ENCODE peak calls at places on chromosomes 7 and 10, in six cellular contexts. One of them, this sample, is unnamed.

GRCh38 chr7:134548877-134549276 is at the start of gene AKR1B15:
- DNase-seq in SK-N-SH: no peak
- DNase-seq in tibial nerve: no peak
- DNase-seq in CD4-positive, alpha-beta memory T cell: no peak
- DNase-seq in Peyer's patch: no peak
- DNase-seq in neural progenitor cell: no peak
- DNase-seq in this sample: no peak

GRCh38 chr10:35559416-35559815 is 45.7 kb upstream of the GJD4 start:
- DNase-seq in SK-N-SH: no peak
- DNase-seq in tibial nerve: no peak
- DNase-seq in CD4-positive, alpha-beta memory T cell: no peak
- DNase-seq in Peyer's patch: no peak
- DNase-seq in neural progenitor cell: no peak
- DNase-seq in this sample: no peak

GRCh38 chr7:42549866-42550485 is 313.0 kb upstream of the GLI3 start:
- DNase-seq in SK-N-SH: no peak
- DNase-seq in tibial nerve: no peak
- DNase-seq in CD4-positive, alpha-beta memory T cell: no peak
- DNase-seq in Peyer's patch: no peak
- DNase-seq in neural progenitor cell: no peak
- DNase-seq in this sample: no peak

GRCh38 chr10:128817636-128818035 is 649.4 kb upstream of the MGMT start:
- DNase-seq in SK-N-SH: no peak
- DNase-seq in tibial nerve: no peak
- DNase-seq in CD4-positive, alpha-beta memory T cell: no peak
- DNase-seq in Peyer's patch: no peak
- DNase-seq in neural progenitor cell: no peak
- DNase-seq in this sample: no peak

GRCh38 chr7:50655490-50655889 is 90.3 kb upstream of the DDC start:
- DNase-seq in SK-N-SH: no peak
- DNase-seq in tibial nerve: no peak
- DNase-seq in CD4-positive, alpha-beta memory T cell: no peak
- DNase-seq in Peyer's patch: no peak
- DNase-seq in neural progenitor cell: no peak
- DNase-seq in this sample: no peak

GRCh38 chr7:12067156-12067831 is 143.8 kb upstream of the TMEM106B start:
- DNase-seq in SK-N-SH: peak; percentile 60
- DNase-seq in tibial nerve: no peak
- DNase-seq in CD4-positive, alpha-beta memory T cell: peak; percentile 66
- DNase-seq in Peyer's patch: no peak
- DNase-seq in neural progenitor cell: peak; percentile 77
- DNase-seq in this sample: peak; percentile 50

GRCh38 chr10:60934215-60935175 is 9.5 kb downstream of the RHOBTB1 start:
- DNase-seq in SK-N-SH: no peak
- DNase-seq in tibial nerve: no peak
- DNase-seq in CD4-positive, alpha-beta memory T cell: no peak
- DNase-seq in Peyer's patch: no peak
- DNase-seq in neural progenitor cell: no peak
- DNase-seq in this sample: no peak

GRCh38 chr10:15730341-15730740 is 10.6 kb upstream of the ITGA8 start:
- DNase-seq in SK-N-SH: no peak
- DNase-seq in tibial nerve: no peak
- DNase-seq in CD4-positive, alpha-beta memory T cell: no peak
- DNase-seq in Peyer's patch: no peak
- DNase-seq in neural progenitor cell: no peak
- DNase-seq in this sample: no peak

GRCh38 chr7:72476608-72477305 is 64.6 kb upstream of the CALN1 start:
- DNase-seq in SK-N-SH: no peak
- DNase-seq in tibial nerve: no peak
- DNase-seq in CD4-positive, alpha-beta memory T cell: no peak
- DNase-seq in Peyer's patch: no peak
- DNase-seq in neural progenitor cell: no peak
- DNase-seq in this sample: no peak

GRCh38 chr10:102396251-102396650 is 746 bp downstream of the NFKB2 start:
- DNase-seq in SK-N-SH: no peak
- DNase-seq in tibial nerve: no peak
- DNase-seq in CD4-positive, alpha-beta memory T cell: no peak
- DNase-seq in Peyer's patch: no peak
- DNase-seq in neural progenitor cell: no peak
- DNase-seq in this sample: no peak
- H3K4me1 ChIP-seq in SK-N-SH: peaks cover 23% of the 10 kb centered on the region
- H3K4me1 ChIP-seq in tibial nerve: peaks cover 39% of the 10 kb centered on the region
- H3K4me1 ChIP-seq in CD4-positive, alpha-beta memory T cell: peaks cover 53% of the 10 kb centered on the region
- H3K4me1 ChIP-seq in Peyer's patch: peaks cover 34% of the 10 kb centered on the region
- H3K4me1 ChIP-seq in neural progenitor cell: peaks cover 8% of the 10 kb centered on the region
- H3K4me1 ChIP-seq in this sample: peaks cover 38% of the 10 kb centered on the region

DNA sequence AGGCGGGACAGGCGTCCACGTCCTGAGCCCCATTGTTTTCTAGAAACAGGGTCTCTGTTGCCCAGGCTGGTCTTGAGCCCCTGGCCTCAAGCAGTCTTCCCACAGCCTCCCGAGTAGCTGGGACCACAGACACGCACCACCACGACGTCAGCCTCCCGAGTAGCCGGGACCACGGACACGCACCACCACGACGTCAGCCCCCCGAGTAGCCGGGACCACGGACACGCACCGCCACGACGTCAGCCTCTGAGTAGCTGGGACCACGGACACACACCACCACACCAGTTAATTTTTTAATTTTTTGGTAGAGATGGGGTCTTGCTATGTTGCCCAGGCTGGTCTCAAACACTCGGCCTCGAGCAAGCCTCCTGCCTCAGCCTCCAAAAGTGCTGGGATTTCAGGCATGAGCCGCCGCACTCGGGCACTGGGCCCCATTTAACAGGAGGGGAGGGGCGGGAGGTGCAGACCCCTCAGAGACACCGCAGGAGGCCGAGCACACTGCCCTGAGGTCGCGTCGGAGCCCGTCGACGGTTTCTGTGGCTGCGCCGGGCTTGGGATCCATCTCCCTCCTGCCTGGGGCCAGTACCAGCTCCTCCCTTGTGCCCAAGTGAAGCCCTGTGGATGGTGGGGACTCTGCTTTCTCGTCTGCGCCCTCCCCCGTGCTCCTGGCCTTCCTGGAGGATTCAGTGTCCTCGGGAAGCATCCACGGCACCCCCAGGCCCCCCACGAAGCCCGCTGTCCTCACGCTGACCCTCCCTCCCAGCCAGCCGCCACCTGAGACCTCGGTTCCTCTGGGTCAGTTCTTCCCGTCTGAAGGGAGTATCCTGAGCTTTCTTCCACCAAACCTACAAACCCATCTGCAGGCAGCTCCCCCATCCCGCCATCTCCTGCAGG is 13.0 kb downstream of the FAM20C start:
- DNase-seq in SK-N-SH: no peak
- DNase-seq in tibial nerve: no peak
- DNase-seq in CD4-positive, alpha-beta memory T cell: no peak
- DNase-seq in Peyer's patch: no peak
- DNase-seq in neural progenitor cell: no peak
- DNase-seq in this sample: no peak
- H3K36me3 ChIP-seq in SK-N-SH: no peaks in the 10 kb centered on the region
- H3K36me3 ChIP-seq in tibial nerve: peaks cover 95% of the 10 kb centered on the region
- H3K36me3 ChIP-seq in CD4-positive, alpha-beta memory T cell: no peaks in the 10 kb centered on the region
- H3K36me3 ChIP-seq in Peyer's patch: no peaks in the 10 kb centered on the region
- H3K36me3 ChIP-seq in neural progenitor cell: no peaks in the 10 kb centered on the region
- H3K36me3 ChIP-seq in this sample: no peaks in the 10 kb centered on the region

GRCh38 chr10:34526758-34527730 is 288.1 kb downstream of the PARD3 start:
- DNase-seq in SK-N-SH: no peak
- DNase-seq in tibial nerve: no peak
- DNase-seq in CD4-positive, alpha-beta memory T cell: no peak
- DNase-seq in Peyer's patch: no peak
- DNase-seq in neural progenitor cell: peak; percentile 88
- DNase-seq in this sample: no peak
- H3K4me1 ChIP-seq in SK-N-SH: peaks cover 6% of the 10 kb centered on the region
- H3K4me1 ChIP-seq in tibial nerve: no peaks in the 10 kb centered on the region
- H3K4me1 ChIP-seq in CD4-positive, alpha-beta memory T cell: no peaks in the 10 kb centered on the region
- H3K4me1 ChIP-seq in Peyer's patch: no peaks in the 10 kb centered on the region
- H3K4me1 ChIP-seq in neural progenitor cell: peaks cover 37% of the 10 kb centered on the region
- H3K4me1 ChIP-seq in this sample: no peaks in the 10 kb centered on the region

DNA sequence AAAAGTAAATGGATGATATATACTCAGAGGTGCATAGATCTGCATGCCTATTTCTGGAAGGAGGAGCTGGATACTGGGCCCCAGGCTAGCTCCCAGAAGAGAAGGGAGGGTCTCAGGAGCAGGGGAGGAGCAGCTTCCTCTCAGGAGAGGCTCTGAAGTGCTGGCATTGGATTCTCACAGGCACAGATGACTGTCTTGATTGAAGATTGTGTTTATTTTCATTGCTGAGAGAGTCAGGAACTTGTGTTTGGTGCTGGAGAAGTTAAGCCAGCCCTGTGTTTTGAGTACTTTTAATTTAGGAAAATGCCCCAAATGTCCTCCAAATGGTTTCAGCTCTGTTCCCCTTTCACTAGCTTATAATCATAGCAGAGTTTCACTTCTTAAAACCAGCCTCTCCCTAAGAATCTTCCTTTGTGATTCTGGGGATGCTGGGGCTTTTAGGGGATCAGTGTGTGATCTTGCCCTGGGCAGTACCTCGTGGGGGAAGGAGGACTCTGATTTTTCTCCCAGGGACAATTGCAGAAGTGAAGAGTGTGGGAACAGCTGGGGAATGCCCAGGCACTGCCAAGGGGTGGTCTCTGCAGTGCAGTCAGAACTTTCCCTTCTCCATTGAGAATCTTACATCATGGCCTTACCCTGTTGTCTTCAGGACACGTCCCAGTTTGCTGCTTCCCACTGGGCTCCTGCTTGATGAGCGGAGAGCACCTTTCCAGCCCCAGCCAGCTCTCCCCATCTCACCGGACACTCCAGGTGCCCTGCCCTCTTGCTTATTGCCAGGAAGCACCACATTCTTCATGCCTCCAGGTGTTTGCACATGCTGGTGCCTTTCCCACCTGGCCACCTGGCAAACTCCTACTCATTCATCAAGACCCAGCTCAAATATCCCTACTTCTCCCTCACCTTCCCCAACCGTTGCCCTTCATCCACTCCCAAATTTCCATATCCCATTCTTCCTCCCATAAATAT is 102.8 kb downstream of the ARHGAP22 start:
- DNase-seq in SK-N-SH: no peak
- DNase-seq in tibial nerve: no peak
- DNase-seq in CD4-positive, alpha-beta memory T cell: no peak
- DNase-seq in Peyer's patch: no peak
- DNase-seq in neural progenitor cell: no peak
- DNase-seq in this sample: no peak
- H3K36me3 ChIP-seq in SK-N-SH: no peaks in the 10 kb centered on the region
- H3K36me3 ChIP-seq in tibial nerve: no peaks in the 10 kb centered on the region
- H3K36me3 ChIP-seq in CD4-positive, alpha-beta memory T cell: no peaks in the 10 kb centered on the region
- H3K36me3 ChIP-seq in Peyer's patch: no peaks in the 10 kb centered on the region
- H3K36me3 ChIP-seq in neural progenitor cell: no peaks in the 10 kb centered on the region
- H3K36me3 ChIP-seq in this sample: no peaks in the 10 kb centered on the region

GRCh38 chr10:114648368-114648767 is 9.7 kb downstream of the ABLIM1 start:
- DNase-seq in SK-N-SH: no peak
- DNase-seq in tibial nerve: no peak
- DNase-seq in CD4-positive, alpha-beta memory T cell: no peak
- DNase-seq in Peyer's patch: no peak
- DNase-seq in neural progenitor cell: no peak
- DNase-seq in this sample: no peak

GRCh38 chr10:114649217-114649906 is 8.7 kb downstream of the ABLIM1 start:
- DNase-seq in SK-N-SH: no peak
- DNase-seq in tibial nerve: no peak
- DNase-seq in CD4-positive, alpha-beta memory T cell: no peak
- DNase-seq in Peyer's patch: no peak
- DNase-seq in neural progenitor cell: no peak
- DNase-seq in this sample: no peak

GRCh38 chr10:114645729-114646128 is 12.3 kb downstream of the ABLIM1 start:
- DNase-seq in SK-N-SH: no peak
- DNase-seq in tibial nerve: no peak
- DNase-seq in CD4-positive, alpha-beta memory T cell: no peak
- DNase-seq in Peyer's patch: no peak
- DNase-seq in neural progenitor cell: no peak
- DNase-seq in this sample: no peak

GRCh38 chr10:114647545-114648138 is 10.4 kb downstream of the ABLIM1 start:
- DNase-seq in SK-N-SH: no peak
- DNase-seq in tibial nerve: no peak
- DNase-seq in CD4-positive, alpha-beta memory T cell: no peak
- DNase-seq in Peyer's patch: no peak
- DNase-seq in neural progenitor cell: no peak
- DNase-seq in this sample: no peak

GRCh38 chr10:114646426-114646825 is 11.6 kb downstream of the ABLIM1 start:
- DNase-seq in SK-N-SH: no peak
- DNase-seq in tibial nerve: no peak
- DNase-seq in CD4-positive, alpha-beta memory T cell: no peak
- DNase-seq in Peyer's patch: no peak
- DNase-seq in neural progenitor cell: no peak
- DNase-seq in this sample: no peak
- H3K4me1 ChIP-seq in SK-N-SH: no peaks in the 10 kb centered on the region
- H3K4me1 ChIP-seq in tibial nerve: no peaks in the 10 kb centered on the region
- H3K4me1 ChIP-seq in CD4-positive, alpha-beta memory T cell: no peaks in the 10 kb centered on the region
- H3K4me1 ChIP-seq in Peyer's patch: no peaks in the 10 kb centered on the region
- H3K4me1 ChIP-seq in neural progenitor cell: no peaks in the 10 kb centered on the region
- H3K4me1 ChIP-seq in this sample: no peaks in the 10 kb centered on the region

GRCh38 chr7:46940178-46940577 is 641.7 kb downstream of the TNS3 start:
- DNase-seq in SK-N-SH: no peak
- DNase-seq in tibial nerve: no peak
- DNase-seq in CD4-positive, alpha-beta memory T cell: no peak
- DNase-seq in Peyer's patch: no peak
- DNase-seq in neural progenitor cell: no peak
- DNase-seq in this sample: no peak
- H3K36me3 ChIP-seq in SK-N-SH: no peaks in the 10 kb centered on the region
- H3K36me3 ChIP-seq in tibial nerve: no peaks in the 10 kb centered on the region
- H3K36me3 ChIP-seq in CD4-positive, alpha-beta memory T cell: no peaks in the 10 kb centered on the region
- H3K36me3 ChIP-seq in Peyer's patch: no peaks in the 10 kb centered on the region
- H3K36me3 ChIP-seq in neural progenitor cell: no peaks in the 10 kb centered on the region
- H3K36me3 ChIP-seq in this sample: no peaks in the 10 kb centered on the region

DNA sequence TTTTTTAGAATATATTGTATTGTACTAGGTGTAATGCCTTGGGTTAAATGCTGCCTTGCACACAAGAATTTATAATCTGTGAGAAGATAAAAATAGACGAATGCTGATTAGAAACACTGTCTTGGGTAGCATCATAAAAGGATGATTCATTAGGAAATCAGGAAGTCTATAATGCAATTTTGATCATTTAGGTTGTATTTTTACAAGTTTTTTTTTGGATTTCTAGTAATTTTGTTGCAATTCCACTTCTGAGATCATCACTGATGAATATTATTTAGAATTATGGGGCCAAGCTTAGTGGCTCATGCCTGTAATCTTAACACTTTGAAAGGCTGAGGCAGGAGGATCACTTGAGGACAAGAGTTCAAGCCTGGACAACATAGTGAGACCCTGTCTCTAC is 29.6 kb downstream of the WBP1L start:
- DNase-seq in SK-N-SH: no peak
- DNase-seq in tibial nerve: no peak
- DNase-seq in CD4-positive, alpha-beta memory T cell: no peak
- DNase-seq in Peyer's patch: no peak
- DNase-seq in neural progenitor cell: no peak
- DNase-seq in this sample: no peak
- H3K4me1 ChIP-seq in SK-N-SH: peaks cover 49% of the 10 kb centered on the region
- H3K4me1 ChIP-seq in tibial nerve: peaks cover 54% of the 10 kb centered on the region
- H3K4me1 ChIP-seq in CD4-positive, alpha-beta memory T cell: peaks cover 26% of the 10 kb centered on the region
- H3K4me1 ChIP-seq in Peyer's patch: no peaks in the 10 kb centered on the region
- H3K4me1 ChIP-seq in neural progenitor cell: peaks cover 47% of the 10 kb centered on the region
- H3K4me1 ChIP-seq in this sample: peaks cover 35% of the 10 kb centered on the region